ENCODE peak calls at places on chromosome 1, in nine cellular contexts. K is AG04450, F is stomach, P is neural progenitor cell, Y is astrocyte, L is brain microvascular endothelial cell, U is IMR-90, N is heart right ventricle, O is Peyer's patch. M is an unnamed sample.

GRCh38 chr1:103561612-103562395 is 9.6 kb upstream of the AMY2B start:
- DNase-seq in K (no peak), L (no peak), N (no peak), F (no peak), P (no peak), O (no peak), U (no peak), Y (no peak), M (no peak)

GRCh38 chr1:154865442-154866256 is 4.4 kb downstream of the KCNN3 start:
- DNase-seq in L (no peak), F (no peak), P (no peak), U (no peak), Y (no peak), K (no peak), O (peak; percentile 31), N (no peak), M (no peak)

GRCh38 chr1:158527190-158527815 is 26.9 kb downstream of the OR6Y1 start:
- DNase-seq in K (peak; percentile 39), Y (peak; percentile 6), F (no peak), U (peak; percentile 27), L (no peak), N (no peak), P (no peak), O (no peak), M (no peak)

GRCh38 chr1:24911651-24912144 is 18.4 kb downstream of the RUNX3 start:
- DNase-seq in Y (no peak), O (no peak), F (no peak), P (no peak), N (no peak), U (no peak), K (no peak), L (no peak), M (no peak)

GRCh38 chr1:25711555-25712298 is 88.3 kb upstream of the SELENON start:
- DNase-seq in U (peak; percentile 92), N (peak; percentile 52), P (no peak), O (peak; percentile 57), K (peak; percentile 67), F (no peak), L (no peak), Y (peak; percentile 41), M (no peak)

GRCh38 chr1:245859510-245860114 is 647.5 kb downstream of the SMYD3 start:
- DNase-seq in N (peak; percentile 17), U (peak; percentile 84), P (no peak), F (no peak), O (no peak), K (no peak), Y (peak; percentile 86), L (peak; percentile 45), M (no peak)

GRCh38 chr1:90761781-90762589 is 44.9 kb upstream of the BARHL2 start:
- DNase-seq in O (no peak), U (no peak), L (no peak), N (no peak), F (no peak), P (no peak), K (no peak), Y (no peak), M (no peak)

GRCh38 chr1:41498809-41499208 is 14.3 kb upstream of the EDN2 start:
- DNase-seq in Y (no peak), N (peak; percentile 77), O (no peak), K (no peak), U (peak; percentile 38), L (no peak), P (no peak), F (peak; percentile 85), M (peak; percentile 91)

GRCh38 chr1:29752141-29752540 is 515.8 kb downstream of the PTPRU start:
- DNase-seq in O (no peak), Y (no peak), L (no peak), N (no peak), K (no peak), U (no peak), P (peak; percentile 78), F (no peak), M (peak; percentile 2)

GRCh38 chr1:29753244-29753643 is 516.9 kb downstream of the PTPRU start:
- DNase-seq in Y (no peak), P (no peak), N (no peak), F (no peak), L (no peak), U (no peak), O (no peak), K (no peak), M (peak; percentile 3)

GRCh38 chr1:29754608-29755375 is 518.5 kb downstream of the PTPRU start:
- DNase-seq in Y (no peak), N (no peak), F (no peak), P (no peak), O (no peak), U (no peak), K (no peak), L (no peak), M (peak; percentile 6)

GRCh38 chr1:29756901-29757729 is 520.8 kb downstream of the PTPRU start:
- DNase-seq in P (no peak), Y (no peak), L (no peak), N (no peak), F (no peak), K (no peak), O (no peak), U (no peak), M (no peak)

GRCh38 chr1:29753771-29754607 is 517.7 kb downstream of the PTPRU start:
- DNase-seq in N (no peak), K (no peak), L (no peak), U (no peak), O (no peak), Y (no peak), P (no peak), F (no peak), M (peak; percentile 5)
- TF ChIP-seq CTCF in N (no peak), K (no peak), L (no peak), U (no peak), O (no peak), Y (no peak), P (no peak), F (no peak), M (no peak)

GRCh38 chr1:89310976-89311375 is 38.3 kb upstream of the GBP5 start:
- DNase-seq in P (no peak), Y (no peak), L (no peak), N (no peak), U (no peak), K (no peak), F (no peak), O (no peak), M (no peak)

GRCh38 chr1:89311757-89312156 is 39.1 kb upstream of the GBP5 start:
- DNase-seq in K (no peak), Y (no peak), P (no peak), L (no peak), F (no peak), N (peak; percentile 20), O (no peak), U (no peak), M (no peak)

GRCh38 chr1:89312572-89312971 is 39.9 kb upstream of the GBP5 start:
- DNase-seq in Y (no peak), N (no peak), F (no peak), O (no peak), U (no peak), P (no peak), K (no peak), L (no peak), M (no peak)

GRCh38 chr1:89309828-89310227 is 37.2 kb upstream of the GBP5 start:
- DNase-seq in O (no peak), K (no peak), L (no peak), U (no peak), P (no peak), F (no peak), N (no peak), Y (no peak), M (no peak)

DNA sequence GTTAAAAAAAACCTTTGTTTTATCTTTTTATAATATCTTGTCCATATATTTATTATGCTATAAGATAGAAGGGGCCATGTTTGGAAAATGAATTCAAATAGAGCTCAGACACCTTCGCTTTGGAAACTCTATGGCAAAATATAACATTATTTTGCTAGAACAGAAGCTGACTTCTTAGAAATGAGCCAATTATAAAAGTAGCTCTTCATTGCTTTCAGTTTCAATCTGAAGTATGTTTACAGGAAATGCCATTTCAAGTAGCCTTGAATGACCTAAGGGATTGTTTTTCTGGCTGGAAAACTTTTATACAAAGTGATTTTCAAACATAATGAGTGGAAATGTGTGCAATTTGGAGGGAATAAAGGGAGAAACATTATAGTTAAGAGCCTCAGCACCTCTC is 37.8 kb upstream of the GBP5 start:
- DNase-seq in P (no peak), F (no peak), N (no peak), L (no peak), O (no peak), K (no peak), U (peak; percentile 5), Y (no peak), M (no peak)
- H3K4me3 ChIP-seq in P (no peak overlapping the region), F (no peak overlapping the region), N (no peak overlapping the region), L (no peak overlapping the region), O (no peak overlapping the region), K (no peak overlapping the region), U (no peak overlapping the region), Y (no peak overlapping the region), M (no peak overlapping the region)

DNA sequence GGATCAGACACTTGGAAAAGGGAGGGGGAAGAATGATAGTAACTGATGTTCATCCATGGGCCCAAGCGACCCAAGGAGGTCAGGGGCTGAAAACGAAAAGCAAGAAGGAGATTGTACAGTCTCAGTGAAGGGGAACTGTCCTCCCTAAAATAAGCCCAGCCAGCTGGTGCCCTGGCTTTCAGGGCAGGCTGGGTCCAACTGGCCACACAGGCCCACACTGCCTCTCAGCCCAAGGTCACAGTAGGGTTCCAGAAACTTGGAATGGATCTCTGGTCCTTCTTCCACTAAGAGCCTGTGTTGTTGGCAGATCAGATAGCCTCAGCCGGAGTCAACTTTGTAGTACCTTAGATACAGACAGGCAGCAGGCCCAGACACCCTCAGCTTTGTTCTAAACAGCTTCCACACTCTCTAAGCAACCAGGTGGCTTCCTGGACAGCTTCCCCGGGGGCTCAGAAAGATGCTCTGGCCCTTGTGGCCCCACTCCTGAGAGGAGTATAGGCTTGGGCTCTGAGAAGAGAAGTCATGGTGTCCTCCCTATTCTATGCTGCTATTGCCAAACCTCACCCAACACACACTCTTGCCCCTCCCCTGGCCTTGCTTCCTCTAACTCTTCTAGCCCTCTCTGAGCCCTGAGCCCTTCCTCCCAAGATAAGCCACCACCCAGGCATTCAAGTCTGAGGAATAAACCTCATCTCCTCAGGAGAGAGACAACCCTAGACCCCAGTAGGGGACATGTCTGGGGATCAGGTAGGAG is 50.1 kb downstream of the DMAP1 start:
- DNase-seq in L (no peak), N (no peak), K (no peak), U (no peak), F (no peak), Y (no peak), P (no peak), O (no peak), M (peak; percentile 65)
- H3K27ac ChIP-seq in L (no peak overlapping the region), N (no peak overlapping the region), K (no peak overlapping the region), U (no peak overlapping the region), F (no peak overlapping the region), Y (no peak overlapping the region), P (no peak overlapping the region), O (no peak overlapping the region), M (peak overlapping the region; percentile 21)

GRCh38 chr1:17932164-17932563 is 175.4 kb upstream of the IGSF21 start:
- DNase-seq in O (no peak), P (no peak), U (no peak), Y (no peak), N (no peak), F (no peak), L (no peak), K (no peak), M (no peak)

GRCh38 chr1:17930635-17931034 is 175.5 kb downstream of the ACTL8 start:
- DNase-seq in U (no peak), F (no peak), O (no peak), Y (no peak), N (peak; percentile 19), P (no peak), K (no peak), L (no peak), M (no peak)

GRCh38 chr1:17933991-17934390 is 173.6 kb upstream of the IGSF21 start:
- DNase-seq in U (no peak), Y (no peak), L (no peak), O (no peak), F (no peak), N (no peak), P (no peak), K (no peak), M (no peak)

DNA sequence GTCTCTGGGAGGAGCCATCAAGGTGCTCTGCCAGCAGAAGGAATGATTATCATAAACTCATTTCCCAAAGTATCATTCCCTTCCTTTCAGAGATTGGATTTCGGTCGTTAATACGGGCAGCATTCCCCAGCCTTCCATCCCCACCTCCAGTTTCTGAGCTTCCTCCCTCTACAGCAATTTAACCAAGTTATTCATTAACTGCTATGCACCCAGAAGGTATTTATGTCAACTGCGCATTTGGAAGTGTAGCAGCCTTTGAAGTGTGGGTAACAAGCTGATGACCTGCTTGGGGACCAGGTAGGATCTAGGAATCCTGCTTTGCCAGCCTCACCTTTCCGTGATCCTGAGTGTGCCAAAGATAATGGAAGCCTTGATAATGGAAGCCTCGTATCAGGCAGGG is 172.4 kb upstream of the IGSF21 start:
- DNase-seq in P (no peak), U (no peak), L (no peak), K (no peak), Y (no peak), N (no peak), O (no peak), F (no peak), M (peak; percentile 36)
- TF ChIP-seq CTCF in P (no peak), U (no peak), L (no peak), K (no peak), Y (no peak), N (no peak), O (no peak), F (no peak), M (no peak)